ENCODE peak calls at places on chromosomes 2 and 18, in seven cellular contexts. One of them, this sample, is unnamed.

GRCh38 chr2:142220901-142221300 is 90.1 kb upstream of the LRP1B start:
- DNase-seq in breast epithelium: no peak
- DNase-seq in cardiac fibroblast: peak
- DNase-seq in mammary epithelial cell: peak
- DNase-seq in spleen: no peak
- DNase-seq in cardiac muscle cell: peak
- DNase-seq in heart left ventricle: no peak
- DNase-seq in this sample: no peak

GRCh38 chr2:227473019-227473461 is 1.1 kb downstream of the AGFG1 start:
- DNase-seq in cardiac muscle cell: no peak
- DNase-seq in breast epithelium: no peak
- DNase-seq in mammary epithelial cell: no peak
- DNase-seq in spleen: no peak
- DNase-seq in heart left ventricle: no peak
- DNase-seq in cardiac fibroblast: peak
- DNase-seq in this sample: peak

GRCh38 chr2:177252808-177253531 is 11.6 kb downstream of the NFE2L2 start:
- DNase-seq in spleen: no peak
- DNase-seq in mammary epithelial cell: no peak
- DNase-seq in breast epithelium: no peak
- DNase-seq in cardiac muscle cell: no peak
- DNase-seq in heart left ventricle: no peak
- DNase-seq in cardiac fibroblast: no peak
- DNase-seq in this sample: no peak

GRCh38 chr2:191650896-191651773 is 26.8 kb upstream of the NABP1 start:
- DNase-seq in spleen: no peak
- DNase-seq in breast epithelium: no peak
- DNase-seq in mammary epithelial cell: no peak
- DNase-seq in cardiac fibroblast: peak
- DNase-seq in cardiac muscle cell: no peak
- DNase-seq in heart left ventricle: no peak
- DNase-seq in this sample: no peak

GRCh38 chr2:169716229-169716886 is 17.3 kb upstream of the KLHL23 start:
- DNase-seq in spleen: no peak
- DNase-seq in cardiac muscle cell: peak
- DNase-seq in mammary epithelial cell: no peak
- DNase-seq in heart left ventricle: no peak
- DNase-seq in breast epithelium: no peak
- DNase-seq in cardiac fibroblast: peak
- DNase-seq in this sample: peak

GRCh38 chr2:46179037-46179621 is 118.1 kb upstream of the EPAS1 start:
- DNase-seq in spleen: peak
- DNase-seq in breast epithelium: no peak
- DNase-seq in mammary epithelial cell: peak
- DNase-seq in cardiac muscle cell: peak
- DNase-seq in cardiac fibroblast: peak
- DNase-seq in heart left ventricle: peak
- DNase-seq in this sample: peak

GRCh38 chr18:63676526-63676925 is 14.8 kb upstream of the SERPINB3 start:
- DNase-seq in cardiac fibroblast: no peak
- DNase-seq in breast epithelium: no peak
- DNase-seq in mammary epithelial cell: peak
- DNase-seq in spleen: no peak
- DNase-seq in heart left ventricle: no peak
- DNase-seq in cardiac muscle cell: no peak
- DNase-seq in this sample: no peak

GRCh38 chr2:172095146-172095904 is 7.4 kb downstream of the DLX2 start:
- DNase-seq in cardiac fibroblast: peak
- DNase-seq in breast epithelium: no peak
- DNase-seq in mammary epithelial cell: peak
- DNase-seq in heart left ventricle: no peak
- DNase-seq in cardiac muscle cell: peak
- DNase-seq in spleen: peak
- DNase-seq in this sample: peak

GRCh38 chr2:65919579-65920188 is 487.3 kb upstream of the SPRED2 start:
- DNase-seq in spleen: no peak
- DNase-seq in mammary epithelial cell: no peak
- DNase-seq in cardiac muscle cell: no peak
- DNase-seq in heart left ventricle: no peak
- DNase-seq in breast epithelium: no peak
- DNase-seq in cardiac fibroblast: no peak
- DNase-seq in this sample: no peak

GRCh38 chr18:48928787-48929186 is 22.0 kb downstream of the SMAD7 start:
- DNase-seq in cardiac muscle cell: no peak
- DNase-seq in spleen: peak
- DNase-seq in cardiac fibroblast: peak
- DNase-seq in mammary epithelial cell: peak
- DNase-seq in heart left ventricle: no peak
- DNase-seq in breast epithelium: no peak
- DNase-seq in this sample: peak

GRCh38 chr2:46462936-46463335 is 16.4 kb upstream of the TMEM247 start:
- DNase-seq in breast epithelium: no peak
- DNase-seq in cardiac fibroblast: peak
- DNase-seq in spleen: no peak
- DNase-seq in heart left ventricle: no peak
- DNase-seq in cardiac muscle cell: peak
- DNase-seq in mammary epithelial cell: no peak
- DNase-seq in this sample: peak

GRCh38 chr18:9495916-9496540 is 20.7 kb downstream of the RALBP1 start:
- DNase-seq in cardiac fibroblast: no peak
- DNase-seq in breast epithelium: no peak
- DNase-seq in mammary epithelial cell: no peak
- DNase-seq in heart left ventricle: no peak
- DNase-seq in cardiac muscle cell: no peak
- DNase-seq in spleen: no peak
- DNase-seq in this sample: no peak

DNA sequence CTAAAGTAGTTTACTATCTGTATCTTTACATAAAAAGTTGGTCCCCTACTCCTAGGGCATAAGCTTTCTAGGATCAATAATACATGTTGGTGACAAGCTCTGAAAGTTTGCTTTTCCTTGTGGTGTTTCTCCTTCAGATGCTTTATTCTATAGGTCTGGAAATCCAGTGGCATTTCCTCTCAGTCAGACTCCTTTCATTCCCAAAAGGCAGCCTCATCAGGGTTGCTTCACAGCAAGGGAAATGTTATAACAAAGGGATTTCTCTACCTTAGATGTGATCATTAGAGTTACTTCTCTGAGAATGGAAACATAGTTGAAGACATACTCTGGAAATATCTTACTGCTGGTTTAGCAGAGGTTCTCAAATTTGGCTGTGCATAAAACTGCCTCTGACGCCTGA is 1072.4 kb upstream of the ZEB2 start:
- DNase-seq in mammary epithelial cell: no peak
- DNase-seq in breast epithelium: no peak
- DNase-seq in cardiac fibroblast: peak
- DNase-seq in spleen: no peak
- DNase-seq in cardiac muscle cell: peak
- DNase-seq in heart left ventricle: no peak
- DNase-seq in this sample: peak
- TF ChIP-seq CTCF in mammary epithelial cell: no peak
- TF ChIP-seq CTCF in breast epithelium: no peak
- TF ChIP-seq CTCF in cardiac fibroblast: no peak
- TF ChIP-seq CTCF in spleen: no peak
- TF ChIP-seq CTCF in cardiac muscle cell: no peak
- TF ChIP-seq CTCF in heart left ventricle: no peak
- TF ChIP-seq CTCF in this sample: no peak

DNA sequence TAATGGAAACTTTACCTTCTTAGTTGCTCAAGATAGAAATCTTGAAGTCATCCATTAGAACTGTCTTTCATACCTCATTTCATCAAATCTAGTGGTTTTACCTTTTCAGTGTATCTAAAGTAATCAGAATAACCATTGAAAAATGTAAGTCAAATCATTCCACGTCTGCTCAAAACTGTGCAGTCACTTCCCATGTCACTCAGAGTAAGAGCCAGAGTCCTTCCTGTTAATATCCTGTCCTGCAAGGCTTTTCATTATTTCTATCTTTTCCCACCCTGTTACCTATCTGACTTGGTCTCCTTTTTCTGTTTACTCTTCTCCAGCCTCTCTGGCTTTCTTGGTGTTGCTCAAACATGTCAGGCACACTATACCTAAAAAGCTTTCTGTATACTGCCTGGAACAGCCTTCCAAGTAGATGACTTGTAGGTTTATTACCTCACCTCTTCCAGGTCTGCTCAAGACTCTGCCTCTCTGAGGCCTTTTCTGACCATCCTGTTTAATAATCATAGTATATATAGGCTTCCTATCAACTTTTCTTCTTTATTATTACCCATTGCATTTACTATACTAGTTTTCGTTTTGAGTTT is 3.4 kb downstream of the C2orf69 start:
- DNase-seq in breast epithelium: no peak
- DNase-seq in mammary epithelial cell: no peak
- DNase-seq in cardiac fibroblast: no peak
- DNase-seq in spleen: no peak
- DNase-seq in cardiac muscle cell: no peak
- DNase-seq in heart left ventricle: no peak
- DNase-seq in this sample: no peak
- H3K4me3 ChIP-seq in breast epithelium: no peak
- H3K4me3 ChIP-seq in mammary epithelial cell: no peak
- H3K4me3 ChIP-seq in cardiac fibroblast: no peak
- H3K4me3 ChIP-seq in spleen: no peak
- H3K4me3 ChIP-seq in cardiac muscle cell: no peak
- H3K4me3 ChIP-seq in heart left ventricle: no peak
- H3K4me3 ChIP-seq in this sample: no peak

GRCh38 chr2:238151628-238152235 is 7.0 kb upstream of the ERFE start:
- DNase-seq in cardiac fibroblast: no peak
- DNase-seq in spleen: no peak
- DNase-seq in mammary epithelial cell: no peak
- DNase-seq in cardiac muscle cell: no peak
- DNase-seq in breast epithelium: no peak
- DNase-seq in heart left ventricle: no peak
- DNase-seq in this sample: no peak

GRCh38 chr2:238154570-238154969 is 4.2 kb upstream of the ERFE start:
- DNase-seq in spleen: no peak
- DNase-seq in cardiac fibroblast: no peak
- DNase-seq in breast epithelium: no peak
- DNase-seq in cardiac muscle cell: no peak
- DNase-seq in mammary epithelial cell: no peak
- DNase-seq in heart left ventricle: no peak
- DNase-seq in this sample: no peak

GRCh38 chr2:238155051-238155760 is 3.6 kb upstream of the ERFE start:
- DNase-seq in cardiac muscle cell: peak
- DNase-seq in mammary epithelial cell: no peak
- DNase-seq in spleen: no peak
- DNase-seq in breast epithelium: no peak
- DNase-seq in cardiac fibroblast: peak
- DNase-seq in heart left ventricle: peak
- DNase-seq in this sample: peak

GRCh38 chr2:238151205-238151604 is 7.6 kb upstream of the ERFE start:
- DNase-seq in cardiac muscle cell: no peak
- DNase-seq in spleen: no peak
- DNase-seq in heart left ventricle: no peak
- DNase-seq in cardiac fibroblast: no peak
- DNase-seq in mammary epithelial cell: no peak
- DNase-seq in breast epithelium: no peak
- DNase-seq in this sample: no peak

GRCh38 chr2:238152811-238153688 is 5.7 kb upstream of the ERFE start:
- DNase-seq in breast epithelium: no peak
- DNase-seq in mammary epithelial cell: no peak
- DNase-seq in heart left ventricle: no peak
- DNase-seq in spleen: no peak
- DNase-seq in cardiac fibroblast: no peak
- DNase-seq in cardiac muscle cell: no peak
- DNase-seq in this sample: no peak
- TF ChIP-seq CTCF in breast epithelium: no peak
- TF ChIP-seq CTCF in mammary epithelial cell: no peak
- TF ChIP-seq CTCF in heart left ventricle: no peak
- TF ChIP-seq CTCF in spleen: no peak
- TF ChIP-seq CTCF in cardiac fibroblast: no peak
- TF ChIP-seq CTCF in cardiac muscle cell: peak
- TF ChIP-seq CTCF in this sample: peak

GRCh38 chr2:175929850-175930249 is 72.2 kb downstream of the LNPK start:
- DNase-seq in breast epithelium: no peak
- DNase-seq in mammary epithelial cell: peak
- DNase-seq in spleen: no peak
- DNase-seq in heart left ventricle: no peak
- DNase-seq in cardiac muscle cell: peak
- DNase-seq in cardiac fibroblast: peak
- DNase-seq in this sample: peak
- H3K4me3 ChIP-seq in breast epithelium: no peak
- H3K4me3 ChIP-seq in mammary epithelial cell: no peak
- H3K4me3 ChIP-seq in spleen: no peak
- H3K4me3 ChIP-seq in heart left ventricle: no peak
- H3K4me3 ChIP-seq in cardiac muscle cell: no peak
- H3K4me3 ChIP-seq in cardiac fibroblast: no peak
- H3K4me3 ChIP-seq in this sample: no peak

DNA sequence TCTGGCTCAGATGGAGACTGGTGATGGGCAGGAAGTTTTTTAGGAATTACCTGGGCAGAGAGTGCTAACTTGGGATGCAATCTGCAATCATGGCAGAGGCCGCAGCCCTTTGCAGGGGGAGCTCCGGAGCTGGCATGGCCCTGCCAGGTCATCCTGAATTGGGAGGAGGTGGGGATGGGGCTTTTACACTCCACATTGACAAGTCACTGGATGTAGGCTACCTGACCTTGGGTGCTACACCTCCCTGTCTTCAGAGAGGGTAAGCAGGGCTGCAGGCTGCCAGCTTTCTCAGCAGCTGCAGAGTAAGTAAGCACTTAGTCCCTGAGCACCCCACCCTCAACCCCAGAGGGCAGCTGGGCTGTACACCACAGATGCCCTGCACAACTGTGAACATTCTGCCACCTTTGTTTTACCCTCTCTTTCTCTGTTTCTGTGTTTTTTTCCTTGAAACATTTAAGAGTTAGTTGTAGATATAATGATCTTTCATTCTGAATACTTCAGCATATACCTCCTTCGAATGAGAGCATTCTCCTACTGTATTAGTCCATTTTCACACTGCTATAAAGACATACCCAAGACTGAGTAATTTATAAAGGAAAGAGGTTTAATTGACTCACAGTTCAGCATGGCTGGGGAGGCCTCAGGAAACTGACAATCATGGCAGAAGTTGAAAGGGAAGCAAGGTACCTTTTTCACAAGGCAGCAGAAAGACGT is 6.8 kb upstream of the HS1BP3 start:
- DNase-seq in mammary epithelial cell: no peak
- DNase-seq in cardiac fibroblast: no peak
- DNase-seq in cardiac muscle cell: no peak
- DNase-seq in breast epithelium: peak
- DNase-seq in heart left ventricle: no peak
- DNase-seq in spleen: peak
- DNase-seq in this sample: no peak
- TF ChIP-seq CTCF in mammary epithelial cell: no peak
- TF ChIP-seq CTCF in cardiac fibroblast: no peak
- TF ChIP-seq CTCF in cardiac muscle cell: no peak
- TF ChIP-seq CTCF in breast epithelium: no peak
- TF ChIP-seq CTCF in heart left ventricle: no peak
- TF ChIP-seq CTCF in spleen: no peak
- TF ChIP-seq CTCF in this sample: no peak

GRCh38 chr2:233064526-233065199 is 4.5 kb downstream of the INPP5D start:
- DNase-seq in heart left ventricle: no peak
- DNase-seq in mammary epithelial cell: no peak
- DNase-seq in cardiac fibroblast: no peak
- DNase-seq in cardiac muscle cell: peak
- DNase-seq in breast epithelium: peak
- DNase-seq in spleen: peak
- DNase-seq in this sample: peak
- H3K4me3 ChIP-seq in heart left ventricle: no peak
- H3K4me3 ChIP-seq in mammary epithelial cell: no peak
- H3K4me3 ChIP-seq in cardiac fibroblast: no peak
- H3K4me3 ChIP-seq in cardiac muscle cell: no peak
- H3K4me3 ChIP-seq in breast epithelium: no peak
- H3K4me3 ChIP-seq in spleen: no peak
- H3K4me3 ChIP-seq in this sample: no peak